ENCODE peak calls at places on chromosomes 11 and 22, in nine cellular contexts. W is AG04450, N is progenitor cell of endocrine pancreas, H is cardiac fibroblast, E is upper lobe of left lung, P is mesothelial cell of epicardium, C is neural crest cell, A is AG09319, U is nephron progenitor cell. Y is an unnamed sample.

GRCh38 chr11:115439385-115439784 is 64.8 kb downstream of the CADM1 start:
- DNase-seq in U (no peak), W (peak; percentile 44), P (no peak), H (no peak), C (no peak), N (no peak), E (no peak), A (no peak), Y (no peak)

GRCh38 chr22:30435674-30436126 is 10.1 kb downstream of the MTFP1 start:
- DNase-seq in E (no peak), N (no peak), A (no peak), U (no peak), W (no peak), C (no peak), P (no peak), H (no peak), Y (no peak)

GRCh38 chr22:45997077-45997774 is 20.3 kb upstream of the WNT7B start:
- DNase-seq in H (peak; percentile 99), C (no peak), N (no peak), E (peak; percentile 96), P (no peak), A (peak; percentile 89), W (peak; percentile 90), U (peak; percentile 54), Y (no peak)

GRCh38 chr11:112961146-112961668 is at the start of gene NCAM1:
- DNase-seq in A (no peak), W (no peak), U (peak; percentile 96), P (peak; percentile 90), E (peak; percentile 68), C (peak; percentile 94), N (peak; percentile 83), H (peak; percentile 81), Y (no peak)

GRCh38 chr11:114832532-114833125 is 154.3 kb downstream of the NXPE2 start:
- DNase-seq in E (no peak), P (no peak), N (no peak), C (no peak), A (no peak), W (no peak), H (no peak), U (no peak), Y (no peak)

GRCh38 chr11:66846671-66847091 is 3.4 kb downstream of the RCE1 start:
- DNase-seq in H (no peak), C (no peak), W (no peak), U (no peak), N (no peak), A (no peak), E (no peak), P (no peak), Y (peak; percentile 14)

GRCh38 chr22:36244522-36245391 is 5.4 kb upstream of the APOL2 start:
- DNase-seq in C (no peak), E (no peak), W (no peak), A (no peak), U (no peak), H (peak; percentile 86), P (no peak), N (no peak), Y (no peak)

GRCh38 chr11:112310414-112310813 is 49.8 kb upstream of the PLET1 start:
- DNase-seq in W (no peak), U (no peak), P (no peak), C (no peak), H (peak; percentile 50), E (no peak), A (no peak), N (no peak), Y (no peak)

DNA sequence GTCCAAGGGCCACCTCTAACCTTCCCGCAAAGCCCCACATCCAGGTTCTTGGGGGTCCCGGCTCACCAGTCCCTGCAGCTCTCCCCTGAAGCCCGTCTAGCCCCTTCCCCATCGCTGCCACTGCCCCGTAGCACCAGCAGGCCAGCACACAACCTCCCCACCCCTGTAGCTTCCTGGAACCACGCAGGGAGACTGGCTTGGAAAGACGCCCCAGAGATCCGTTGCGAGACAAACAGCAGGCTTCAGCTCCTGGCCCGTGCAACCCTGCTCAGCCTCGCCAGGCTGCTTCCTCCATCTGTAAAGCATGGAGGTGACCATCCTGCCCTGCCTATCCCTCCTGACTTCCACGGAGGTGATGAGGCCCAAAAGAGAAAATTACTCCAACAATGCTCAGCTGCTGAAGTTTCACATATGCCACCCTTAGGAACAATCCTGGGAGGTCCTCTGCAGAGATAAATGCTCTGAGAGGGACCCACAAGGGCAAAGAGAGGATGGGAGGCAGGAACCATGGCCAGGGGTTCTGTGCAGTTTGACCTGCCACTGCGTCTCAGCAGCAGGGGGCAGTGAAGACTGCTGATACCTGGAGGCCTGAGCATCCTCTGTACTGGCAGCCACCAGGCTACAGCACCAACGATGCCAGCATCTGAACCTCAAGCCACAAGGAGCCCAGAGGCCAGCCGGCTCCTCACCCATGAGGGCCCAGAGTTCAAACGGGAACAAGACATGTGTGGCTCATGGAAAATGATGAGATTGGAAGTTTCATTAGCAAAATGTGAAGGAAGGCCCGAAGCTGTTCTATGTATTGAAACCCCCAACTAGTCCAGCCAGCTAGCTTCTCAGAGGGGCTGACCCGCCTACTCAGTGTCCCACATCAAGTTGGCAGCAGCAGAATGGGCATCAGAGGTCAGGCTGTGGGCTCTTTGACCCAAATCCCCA is 16.1 kb downstream of the DGCR2 start:
- DNase-seq in C (no peak), E (no peak), N (no peak), A (no peak), W (no peak), H (no peak), P (no peak), U (no peak), Y (no peak)
- TF ChIP-seq CTCF in C (peak; percentile 32), E (peak; percentile 43), N (peak; percentile 35), A (peak; percentile 4), W (peak; percentile 30), H (peak; percentile 29), P (no peak), U (peak; percentile 9), Y (no peak)

GRCh38 chr11:73174495-73174791 is 32.3 kb upstream of the FCHSD2 start:
- DNase-seq in U (no peak), C (no peak), H (no peak), P (no peak), W (no peak), N (no peak), E (no peak), A (no peak), Y (no peak)

GRCh38 chr11:73173755-73174494 is 31.8 kb upstream of the FCHSD2 start:
- DNase-seq in W (no peak), U (no peak), E (no peak), C (no peak), A (no peak), H (no peak), N (no peak), P (no peak), Y (no peak)

GRCh38 chr11:73175551-73176144 is 33.5 kb upstream of the FCHSD2 start:
- DNase-seq in E (no peak), N (no peak), W (no peak), U (no peak), C (no peak), A (no peak), P (no peak), H (no peak), Y (no peak)

GRCh38 chr11:73171762-73172161 is 29.6 kb upstream of the FCHSD2 start:
- DNase-seq in P (no peak), A (no peak), C (no peak), N (no peak), U (no peak), H (no peak), E (no peak), W (no peak), Y (no peak)

DNA sequence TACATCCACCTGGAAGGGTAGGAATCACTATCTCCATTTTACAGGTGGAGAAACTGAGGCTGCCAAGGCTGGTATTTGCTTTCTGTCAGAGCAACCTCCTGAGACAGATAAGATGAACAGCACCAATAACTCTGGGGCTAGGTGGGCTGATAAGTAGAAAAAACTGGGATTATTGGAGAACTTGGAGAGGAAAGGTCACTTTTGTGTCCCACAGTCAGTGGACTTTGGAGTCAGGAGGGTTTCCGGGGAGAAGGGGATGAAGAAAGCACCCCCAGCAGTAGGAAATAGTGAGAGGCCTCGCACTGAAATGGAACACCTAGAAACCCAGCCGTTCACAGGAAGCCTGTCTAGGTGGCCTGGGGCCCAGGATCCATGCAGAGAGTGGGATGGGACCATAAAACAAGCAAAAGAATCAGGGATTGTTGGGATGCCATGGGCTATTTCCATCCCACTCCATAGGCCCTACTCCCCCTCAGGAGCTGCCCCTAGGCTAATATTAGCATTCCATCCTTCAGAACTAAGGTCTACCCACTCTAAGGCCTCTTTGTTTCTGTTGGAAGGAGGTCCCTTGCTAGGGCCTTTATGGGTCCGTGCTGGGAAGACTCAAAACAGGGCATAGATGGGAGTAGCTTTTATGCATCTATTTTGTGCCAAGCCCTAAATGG is 31.0 kb upstream of the FCHSD2 start:
- DNase-seq in W (no peak), U (no peak), C (no peak), P (no peak), N (no peak), E (no peak), A (no peak), H (no peak), Y (no peak)
- TF ChIP-seq CTCF in W (no peak), U (no peak), C (no peak), P (no peak), N (no peak), E (no peak), A (no peak), H (no peak), Y (no peak)

GRCh38 chr22:21764038-21764804 is 28.6 kb upstream of the YPEL1 start:
- DNase-seq in E (no peak), P (no peak), C (no peak), H (no peak), U (no peak), W (no peak), N (no peak), A (no peak), Y (no peak)

GRCh38 chr22:21762712-21763581 is 27.4 kb upstream of the YPEL1 start:
- DNase-seq in E (no peak), W (no peak), C (no peak), H (no peak), P (no peak), N (no peak), U (no peak), A (no peak), Y (no peak)

GRCh38 chr22:21760640-21761039 is 25.0 kb upstream of the YPEL1 start:
- DNase-seq in P (no peak), N (no peak), C (no peak), A (peak; percentile 29), H (peak; percentile 35), E (no peak), U (no peak), W (peak; percentile 84), Y (no peak)

GRCh38 chr22:21761086-21761485 is 25.5 kb upstream of the YPEL1 start:
- DNase-seq in A (no peak), W (peak; percentile 66), U (no peak), E (no peak), H (no peak), P (no peak), C (no peak), N (no peak), Y (no peak)

GRCh38 chr22:21761994-21762680 is 26.5 kb upstream of the YPEL1 start:
- DNase-seq in H (no peak), U (no peak), E (no peak), A (no peak), W (no peak), C (no peak), P (no peak), N (no peak), Y (no peak)
- TF ChIP-seq CTCF in H (no peak), U (no peak), E (no peak), A (no peak), W (no peak), C (no peak), P (no peak), N (no peak), Y (no peak)

GRCh38 chr11:13831707-13832106 is 130.8 kb upstream of the SPON1 start:
- DNase-seq in A (no peak), C (no peak), N (no peak), E (no peak), P (no peak), W (no peak), H (no peak), U (no peak), Y (no peak)

GRCh38 chr11:13837286-13837685 is 125.2 kb upstream of the SPON1 start:
- DNase-seq in C (no peak), U (no peak), N (no peak), E (no peak), W (no peak), H (no peak), A (no peak), P (no peak), Y (no peak)

GRCh38 chr11:13836666-13837065 is 125.9 kb upstream of the SPON1 start:
- DNase-seq in A (no peak), H (no peak), P (no peak), U (no peak), C (no peak), W (no peak), E (no peak), N (no peak), Y (no peak)

GRCh38 chr11:13834463-13834862 is 128.1 kb upstream of the SPON1 start:
- DNase-seq in A (no peak), N (peak; percentile 12), E (no peak), P (no peak), W (no peak), U (peak; percentile 54), H (no peak), C (peak; percentile 34), Y (no peak)
- TF ChIP-seq CTCF in A (peak; percentile 18), N (peak; percentile 56), E (no peak), P (peak; percentile 41), W (peak; percentile 43), U (peak; percentile 54), H (peak; percentile 26), C (peak; percentile 56), Y (no peak)

Y was measured in omental fat pad.